ENCODE peak calls at places on chromosomes 12 and 14, in six cellular contexts. One of them, this sample, is unnamed.

GRCh38 chr12:112798019-112798760 is 6.6 kb downstream of the RPH3A start:
- DNase-seq in left ventricle myocardium inferior: no peak
- DNase-seq in naive thymus-derived CD8-positive, alpha-beta T cell: no peak
- DNase-seq in activated naive CD4-positive, alpha-beta T cell treated with anti-CD3 and anti-CD28 coated beads, Interleukin-2, amount 10 ng/mL, durations not matched to agents 7 days and 5 days: no peak
- DNase-seq in kidney: no peak
- DNase-seq in GM13976: no peak
- DNase-seq in this sample: no peak

GRCh38 chr14:68842298-68842697 is 49.4 kb upstream of the ZFP36L1 start:
- DNase-seq in left ventricle myocardium inferior: no peak
- DNase-seq in naive thymus-derived CD8-positive, alpha-beta T cell: no peak
- DNase-seq in activated naive CD4-positive, alpha-beta T cell treated with anti-CD3 and anti-CD28 coated beads, Interleukin-2, amount 10 ng/mL, durations not matched to agents 7 days and 5 days: no peak
- DNase-seq in kidney: no peak
- DNase-seq in GM13976: no peak
- DNase-seq in this sample: no peak

GRCh38 chr12:52949413-52950331 is 754 bp downstream of the KRT18 start:
- DNase-seq in left ventricle myocardium inferior: no peak
- DNase-seq in naive thymus-derived CD8-positive, alpha-beta T cell: no peak
- DNase-seq in activated naive CD4-positive, alpha-beta T cell treated with anti-CD3 and anti-CD28 coated beads, Interleukin-2, amount 10 ng/mL, durations not matched to agents 7 days and 5 days: no peak
- DNase-seq in kidney: peak; percentile 82
- DNase-seq in GM13976: no peak
- DNase-seq in this sample: no peak

GRCh38 chr12:43290836-43291235 is 261.2 kb downstream of the ADAMTS20 start:
- DNase-seq in left ventricle myocardium inferior: no peak
- DNase-seq in naive thymus-derived CD8-positive, alpha-beta T cell: no peak
- DNase-seq in activated naive CD4-positive, alpha-beta T cell treated with anti-CD3 and anti-CD28 coated beads, Interleukin-2, amount 10 ng/mL, durations not matched to agents 7 days and 5 days: no peak
- DNase-seq in kidney: no peak
- DNase-seq in GM13976: no peak
- DNase-seq in this sample: no peak

GRCh38 chr12:55681142-55682077 is 26.3 kb downstream of the ITGA7 start:
- DNase-seq in left ventricle myocardium inferior: peak; percentile 54
- DNase-seq in naive thymus-derived CD8-positive, alpha-beta T cell: no peak
- DNase-seq in activated naive CD4-positive, alpha-beta T cell treated with anti-CD3 and anti-CD28 coated beads, Interleukin-2, amount 10 ng/mL, durations not matched to agents 7 days and 5 days: no peak
- DNase-seq in kidney: peak; percentile 82
- DNase-seq in GM13976: no peak
- DNase-seq in this sample: peak; percentile 83

GRCh38 chr12:26971963-26972362 is 33.7 kb downstream of the FGFR1OP2 start:
- DNase-seq in left ventricle myocardium inferior: no peak
- DNase-seq in naive thymus-derived CD8-positive, alpha-beta T cell: peak; percentile 9
- DNase-seq in activated naive CD4-positive, alpha-beta T cell treated with anti-CD3 and anti-CD28 coated beads, Interleukin-2, amount 10 ng/mL, durations not matched to agents 7 days and 5 days: peak; percentile 53
- DNase-seq in kidney: no peak
- DNase-seq in GM13976: peak; percentile 69
- DNase-seq in this sample: no peak

GRCh38 chr12:26551385-26551784 is 281.6 kb downstream of the ITPR2 start:
- DNase-seq in left ventricle myocardium inferior: no peak
- DNase-seq in naive thymus-derived CD8-positive, alpha-beta T cell: no peak
- DNase-seq in activated naive CD4-positive, alpha-beta T cell treated with anti-CD3 and anti-CD28 coated beads, Interleukin-2, amount 10 ng/mL, durations not matched to agents 7 days and 5 days: no peak
- DNase-seq in kidney: no peak
- DNase-seq in GM13976: no peak
- DNase-seq in this sample: no peak

GRCh38 chr14:101184104-101184455 is 280.6 kb upstream of the RTL1 start:
- DNase-seq in left ventricle myocardium inferior: no peak
- DNase-seq in naive thymus-derived CD8-positive, alpha-beta T cell: no peak
- DNase-seq in activated naive CD4-positive, alpha-beta T cell treated with anti-CD3 and anti-CD28 coated beads, Interleukin-2, amount 10 ng/mL, durations not matched to agents 7 days and 5 days: no peak
- DNase-seq in kidney: peak; percentile 18
- DNase-seq in GM13976: no peak
- DNase-seq in this sample: peak; percentile 46

GRCh38 chr12:56271031-56271430 is 4.3 kb downstream of the COQ10A start:
- DNase-seq in left ventricle myocardium inferior: no peak
- DNase-seq in naive thymus-derived CD8-positive, alpha-beta T cell: no peak
- DNase-seq in activated naive CD4-positive, alpha-beta T cell treated with anti-CD3 and anti-CD28 coated beads, Interleukin-2, amount 10 ng/mL, durations not matched to agents 7 days and 5 days: no peak
- DNase-seq in kidney: no peak
- DNase-seq in GM13976: no peak
- DNase-seq in this sample: no peak

GRCh38 chr14:32203928-32204357 is 874 bp upstream of the RNU6-8 start:
- DNase-seq in left ventricle myocardium inferior: peak; percentile 21
- DNase-seq in naive thymus-derived CD8-positive, alpha-beta T cell: no peak
- DNase-seq in activated naive CD4-positive, alpha-beta T cell treated with anti-CD3 and anti-CD28 coated beads, Interleukin-2, amount 10 ng/mL, durations not matched to agents 7 days and 5 days: peak; percentile 43
- DNase-seq in kidney: no peak
- DNase-seq in GM13976: no peak
- DNase-seq in this sample: peak; percentile 78

This sample was measured in spleen.